ENCODE peak calls at places on chromosomes 13 and 19, in ten cellular contexts. E is fibroblast of mammary gland; Z is thyroid gland; C is tibial artery; H is RWPE1; D is CD8-positive, alpha-beta T cell; V is A549; B is cardiac muscle cell; R is endodermal cell; K is HFFc6. S is an unnamed sample.

GRCh38 chr19:51354742-51355148 is 11.4 kb downstream of the ETFB start:
- DNase-seq in E (no peak), Z (no peak), C (no peak), H (no peak), D (no peak), V (no peak), B (peak), R (peak), K (no peak), S (peak)

GRCh38 chr13:75726313-75726712 is 90.2 kb downstream of the LMO7 start:
- DNase-seq in E (no peak), Z (no peak), C (no peak), H (no peak), D (no peak), V (no peak), B (no peak), R (no peak), K (no peak), S (no peak)

GRCh38 chr19:30719189-30719990 is 347.2 kb downstream of the ZNF536 start:
- DNase-seq in E (peak), Z (peak), C (no peak), H (peak), D (no peak), V (peak), B (peak), R (peak), K (no peak), S (peak)

GRCh38 chr13:77810891-77811290 is 107.7 kb downstream of the EDNRB start:
- DNase-seq in E (no peak), Z (no peak), C (no peak), H (no peak), D (no peak), V (no peak), B (no peak), R (no peak), K (no peak), S (no peak)

GRCh38 chr19:8924283-8924682 is 85.9 kb downstream of the MUC16 start:
- DNase-seq in E (no peak), Z (no peak), C (no peak), H (no peak), D (no peak), V (no peak), B (no peak), R (no peak), K (no peak), S (no peak)

GRCh38 chr19:48683349-48683748 is 10.5 kb upstream of the NTN5 start:
- DNase-seq in E (peak), Z (peak), C (no peak), H (no peak), D (peak), V (no peak), B (peak), R (no peak), K (no peak), S (no peak)

GRCh38 chr19:40831502-40832430 is 18.5 kb downstream of the CYP2A6 start:
- DNase-seq in E (peak), Z (no peak), C (no peak), H (peak), D (no peak), V (peak), B (peak), R (peak), K (peak), S (no peak)

GRCh38 chr19:40284501-40285352 is at the start of gene AKT2:
- DNase-seq in E (peak), Z (peak), C (no peak), H (no peak), D (peak), V (no peak), B (peak), R (peak), K (no peak), S (peak)

GRCh38 chr13:34990399-34991224 is 48.5 kb downstream of the NBEA start:
- DNase-seq in E (no peak), Z (no peak), C (no peak), H (no peak), D (no peak), V (peak), B (no peak), R (no peak), K (no peak), S (no peak)

GRCh38 chr13:26112843-26113242 is 61.0 kb upstream of the SHISA2 start:
- DNase-seq in E (no peak), Z (no peak), C (no peak), H (peak), D (no peak), V (peak), B (peak), R (no peak), K (no peak), S (no peak)

GRCh38 chr19:15928321-15928720 is 6.0 kb downstream of the CYP4F11 start:
- DNase-seq in E (no peak), Z (no peak), C (no peak), H (no peak), D (no peak), V (no peak), B (no peak), R (no peak), K (no peak), S (no peak)

GRCh38 chr13:34750078-34750703 is 191.9 kb upstream of the NBEA start:
- DNase-seq in E (no peak), Z (peak), C (no peak), H (no peak), D (no peak), V (no peak), B (peak), R (peak), K (no peak), S (no peak)

GRCh38 chr13:88217372-88217771 is 546.2 kb downstream of the SLITRK5 start:
- DNase-seq in E (no peak), Z (no peak), C (no peak), H (no peak), D (no peak), V (no peak), B (no peak), R (no peak), K (no peak), S (no peak)

GRCh38 chr13:34701919-34702318 is 240.2 kb upstream of the NBEA start:
- DNase-seq in E (no peak), Z (no peak), C (no peak), H (no peak), D (no peak), V (no peak), B (no peak), R (no peak), K (no peak), S (no peak)

GRCh38 chr13:76293346-76293745 is 592.9 kb downstream of the KCTD12 start:
- DNase-seq in E (peak), Z (no peak), C (no peak), H (peak), D (no peak), V (peak), B (peak), R (no peak), K (peak), S (no peak)

GRCh38 chr19:7602240-7602934 is 6.7 kb downstream of the CAMSAP3 start:
- DNase-seq in E (no peak), Z (peak), C (no peak), H (no peak), D (no peak), V (no peak), B (peak), R (no peak), K (no peak), S (no peak)

GRCh38 chr13:53442979-53443378 is 414.4 kb downstream of the OLFM4 start:
- DNase-seq in E (no peak), Z (no peak), C (no peak), H (no peak), D (no peak), V (no peak), B (no peak), R (no peak), K (no peak), S (no peak)

GRCh38 chr19:46648961-46649960 is 11.7 kb downstream of the DACT3 start:
- DNase-seq in E (no peak), Z (no peak), C (no peak), H (no peak), D (no peak), V (no peak), B (no peak), R (no peak), K (no peak), S (no peak)

GRCh38 chr13:74644239-74644638 is 510.0 kb upstream of the KLF12 start:
- DNase-seq in E (peak), Z (no peak), C (no peak), H (no peak), D (no peak), V (no peak), B (peak), R (no peak), K (no peak), S (no peak)

GRCh38 chr19:51687791-51688664 is 5.1 kb upstream of the SPACA6 start:
- DNase-seq in E (peak), Z (peak), C (peak), H (peak), D (no peak), V (peak), B (peak), R (peak), K (peak), S (no peak)

GRCh38 chr13:98839826-98840769 is 87.6 kb upstream of the SLC15A1 start:
- DNase-seq in E (peak), Z (peak), C (no peak), H (peak), D (peak), V (peak), B (peak), R (peak), K (peak), S (peak)

GRCh38 chr13:97188207-97188606 is 33.9 kb upstream of the MBNL2 start:
- DNase-seq in E (no peak), Z (no peak), C (no peak), H (peak), D (no peak), V (no peak), B (no peak), R (no peak), K (no peak), S (no peak)

GRCh38 chr13:29573190-29573589 is 22.3 kb downstream of the SLC7A1 start:
- DNase-seq in E (peak), Z (no peak), C (no peak), H (no peak), D (no peak), V (no peak), B (peak), R (peak), K (no peak), S (no peak)

GRCh38 chr13:91714726-91715334 is 316.4 kb downstream of the GPC5 start:
- DNase-seq in E (no peak), Z (no peak), C (no peak), H (no peak), D (no peak), V (no peak), B (no peak), R (peak), K (no peak), S (no peak)

GRCh38 chr13:89150362-89150761 is 1479.2 kb downstream of the SLITRK5 start:
- DNase-seq in E (no peak), Z (no peak), C (no peak), H (no peak), D (no peak), V (peak), B (peak), R (no peak), K (no peak), S (no peak)

DNA sequence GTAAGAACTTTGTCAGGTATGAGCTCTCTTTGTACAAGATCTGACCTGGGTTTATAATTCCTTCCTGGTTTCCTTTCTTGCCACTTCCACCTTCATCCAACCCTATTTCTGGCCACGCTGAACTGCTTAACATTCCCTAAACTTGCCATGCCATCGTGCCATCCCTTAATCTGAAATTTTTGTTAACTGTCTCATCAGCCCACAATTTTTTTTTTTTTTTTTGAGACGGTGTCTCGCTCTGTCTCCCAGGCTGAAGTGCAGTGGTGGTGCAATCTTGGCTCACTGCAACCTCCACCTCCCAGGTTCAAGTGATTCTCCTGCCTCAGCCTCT is 144.6 kb downstream of the GGACT start:
- DNase-seq in E (no peak), Z (no peak), C (no peak), H (no peak), D (no peak), V (no peak), B (no peak), R (no peak), K (peak), S (no peak)
- TF ChIP-seq CTCF in E (no peak), Z (no peak), C (no peak), H (no peak), D (no peak), V (no peak), B (no peak), R (no peak), K (no peak), S (no peak)

GRCh38 chr13:85819513-85819912 is 20.3 kb upstream of the SLITRK6 start:
- DNase-seq in E (no peak), Z (no peak), C (no peak), H (no peak), D (no peak), V (no peak), B (no peak), R (no peak), K (no peak), S (no peak)

GRCh38 chr13:85812282-85812681 is 13.1 kb upstream of the SLITRK6 start:
- DNase-seq in E (no peak), Z (no peak), C (no peak), H (no peak), D (no peak), V (no peak), B (no peak), R (no peak), K (no peak), S (no peak)

DNA sequence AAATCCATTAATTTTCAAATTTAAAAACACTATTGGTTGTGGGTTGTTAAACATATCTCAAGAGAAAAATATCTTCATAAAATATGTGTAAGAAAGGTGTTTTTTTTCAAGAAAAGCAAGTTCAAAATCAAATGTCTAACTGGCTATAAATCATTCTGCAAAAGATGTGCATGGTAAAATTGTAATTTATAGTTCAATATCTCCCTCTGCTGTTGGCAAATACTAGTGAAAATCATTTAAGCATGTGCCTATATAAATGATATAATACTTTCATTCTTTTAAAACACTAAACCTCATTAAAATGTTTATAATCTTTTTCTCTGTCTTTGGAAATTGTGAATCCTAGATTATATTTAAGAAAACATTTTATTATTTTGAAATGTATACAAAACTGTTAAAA is 17.2 kb upstream of the SLITRK6 start:
- DNase-seq in E (peak), Z (no peak), C (no peak), H (peak), D (no peak), V (peak), B (peak), R (no peak), K (no peak), S (no peak)
- TF ChIP-seq CTCF in E (no peak), Z (no peak), C (no peak), H (peak), D (no peak), V (peak), B (no peak), R (peak), K (peak), S (peak)

GRCh38 chr13:49437705-49438104 is 6.2 kb downstream of the CAB39L start:
- DNase-seq in E (no peak), Z (peak), C (no peak), H (no peak), D (no peak), V (no peak), B (no peak), R (no peak), K (no peak), S (no peak)

GRCh38 chr13:49439609-49440008 is 4.3 kb downstream of the CAB39L start:
- DNase-seq in E (no peak), Z (no peak), C (no peak), H (no peak), D (no peak), V (no peak), B (no peak), R (no peak), K (no peak), S (no peak)

GRCh38 chr13:49441312-49441711 is 2.6 kb downstream of the CAB39L start:
- DNase-seq in E (no peak), Z (no peak), C (no peak), H (no peak), D (no peak), V (no peak), B (no peak), R (no peak), K (no peak), S (no peak)

GRCh38 chr13:49435992-49436391 is 7.9 kb downstream of the CAB39L start:
- DNase-seq in E (peak), Z (no peak), C (no peak), H (no peak), D (no peak), V (no peak), B (peak), R (no peak), K (peak), S (no peak)

GRCh38 chr13:49436890-49437289 is 7.0 kb downstream of the CAB39L start:
- DNase-seq in E (peak), Z (peak), C (peak), H (no peak), D (no peak), V (peak), B (peak), R (no peak), K (peak), S (no peak)
- TF ChIP-seq CTCF in E (peak), Z (peak), C (peak), H (no peak), D (no peak), V (peak), B (no peak), R (no peak), K (peak), S (peak)

GRCh38 chr19:797528-798414 is 519 bp downstream of the PTBP1 start:
- DNase-seq in E (peak), Z (peak), C (peak), H (peak), D (peak), V (peak), B (peak), R (peak), K (peak), S (peak)

GRCh38 chr19:800360-801029 is 3.2 kb downstream of the PTBP1 start:
- DNase-seq in E (peak), Z (peak), C (no peak), H (no peak), D (no peak), V (no peak), B (peak), R (peak), K (no peak), S (no peak)

GRCh38 chr19:796692-797527 is at the start of gene PTBP1:
- DNase-seq in E (peak), Z (peak), C (peak), H (peak), D (peak), V (peak), B (peak), R (peak), K (peak), S (peak)

GRCh38 chr19:799076-799881 is 2.0 kb downstream of the PTBP1 start:
- DNase-seq in E (peak), Z (peak), C (no peak), H (no peak), D (no peak), V (no peak), B (peak), R (peak), K (peak), S (peak)

GRCh38 chr19:798415-799075 is 1.3 kb downstream of the PTBP1 start:
- DNase-seq in E (no peak), Z (no peak), C (no peak), H (no peak), D (no peak), V (no peak), B (no peak), R (peak), K (no peak), S (no peak)
- TF ChIP-seq CTCF in E (no peak), Z (no peak), C (no peak), H (no peak), D (no peak), V (no peak), B (no peak), R (no peak), K (no peak), S (no peak)

GRCh38 chr19:6066661-6067646 is 43.3 kb downstream of the RFX2 start:
- DNase-seq in E (peak), Z (peak), C (peak), H (peak), D (no peak), V (peak), B (peak), R (peak), K (peak), S (peak)
- TF ChIP-seq CTCF in E (no peak), Z (no peak), C (no peak), H (no peak), D (no peak), V (no peak), B (no peak), R (no peak), K (no peak), S (no peak)

DNA sequence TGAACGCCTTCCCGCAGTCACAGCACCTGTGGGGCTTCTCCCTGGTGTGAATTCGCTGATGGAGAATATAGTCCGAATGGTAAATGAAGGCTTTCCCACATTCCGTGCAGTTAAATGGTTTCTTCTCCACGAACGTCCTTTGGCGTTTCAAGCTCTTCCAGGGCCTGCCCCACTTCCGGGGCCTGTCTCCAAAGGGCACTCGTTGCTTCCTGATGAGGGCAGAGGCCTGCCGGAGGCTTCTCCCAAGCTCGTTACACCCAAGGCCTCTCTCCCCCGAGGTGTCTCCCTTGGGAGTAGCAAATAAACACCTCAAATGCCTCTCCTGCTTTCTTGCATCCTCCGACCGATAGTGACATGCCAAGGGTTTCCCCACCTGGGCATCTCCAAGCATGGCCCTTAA is 34.3 kb downstream of the ZNF473 start:
- DNase-seq in E (no peak), Z (no peak), C (no peak), H (no peak), D (no peak), V (no peak), B (no peak), R (no peak), K (no peak), S (no peak)
- TF ChIP-seq CTCF in E (no peak), Z (no peak), C (no peak), H (no peak), D (no peak), V (no peak), B (no peak), R (no peak), K (no peak), S (no peak)

GRCh38 chr19:37989855-37990254 is 82.8 kb downstream of the SIPA1L3 start:
- DNase-seq in E (no peak), Z (no peak), C (no peak), H (no peak), D (no peak), V (no peak), B (peak), R (peak), K (no peak), S (no peak)

GRCh38 chr19:37988758-37989635 is 82.0 kb downstream of the SIPA1L3 start:
- DNase-seq in E (no peak), Z (no peak), C (no peak), H (no peak), D (no peak), V (no peak), B (no peak), R (peak), K (no peak), S (no peak)

GRCh38 chr19:37991176-37991835 is 84.3 kb downstream of the SIPA1L3 start:
- DNase-seq in E (no peak), Z (no peak), C (no peak), H (no peak), D (no peak), V (no peak), B (no peak), R (no peak), K (no peak), S (no peak)

GRCh38 chr19:37991841-37992248 is 84.8 kb downstream of the SIPA1L3 start:
- DNase-seq in E (no peak), Z (no peak), C (no peak), H (peak), D (no peak), V (no peak), B (no peak), R (peak), K (peak), S (no peak)

DNA sequence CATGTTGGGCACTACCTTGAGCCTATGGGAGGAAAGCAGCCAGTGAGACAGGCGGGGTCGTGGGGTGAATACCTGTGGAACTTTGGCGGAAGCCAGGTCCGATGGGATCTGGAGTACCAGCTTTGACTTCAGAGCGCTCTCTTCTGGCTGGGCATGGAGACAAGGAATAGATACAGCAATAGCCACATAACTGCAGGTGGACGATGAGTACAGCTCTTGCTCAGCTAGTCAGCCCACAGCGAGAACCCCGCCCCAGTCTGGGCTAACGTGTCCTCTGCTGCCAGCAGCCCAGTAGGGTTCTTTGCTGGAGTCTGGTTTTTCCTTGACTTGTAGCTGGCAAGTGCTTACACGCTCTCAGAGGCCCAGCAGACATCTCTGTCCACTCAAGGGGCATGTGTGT is 83.4 kb downstream of the SIPA1L3 start:
- DNase-seq in E (no peak), Z (no peak), C (no peak), H (peak), D (no peak), V (peak), B (no peak), R (peak), K (no peak), S (no peak)
- TF ChIP-seq CTCF in E (no peak), Z (no peak), C (no peak), H (no peak), D (no peak), V (peak), B (no peak), R (peak), K (no peak), S (no peak)